ENCODE peak calls at places on chromosome 11, in seven cellular contexts. One of them, this sample, is unnamed.

GRCh38 chr11:16853266-16853665 is 114.8 kb downstream of the C11orf58 start:
- DNase-seq in GM23248: no peak
- DNase-seq in brain microvascular endothelial cell: no peak
- DNase-seq in activated naive CD4-positive, alpha-beta T cell: no peak
- DNase-seq in stimulated activated CD8-positive, alpha-beta memory T cell treated with anti-CD3 and anti-CD28 coated beads, Interleukin-2, amount 100 ng/mL, for 48 hours: no peak
- DNase-seq in effector CD4-positive, alpha-beta T cell: no peak
- DNase-seq in DND-41: no peak
- DNase-seq in this sample: no peak

GRCh38 chr11:104967493-104968364 is 645 bp downstream of the CASP4 start:
- DNase-seq in DND-41: no peak
- DNase-seq in activated naive CD4-positive, alpha-beta T cell: no peak
- DNase-seq in brain microvascular endothelial cell: no peak
- DNase-seq in effector CD4-positive, alpha-beta T cell: no peak
- DNase-seq in GM23248: peak; percentile 33
- DNase-seq in stimulated activated CD8-positive, alpha-beta memory T cell treated with anti-CD3 and anti-CD28 coated beads, Interleukin-2, amount 100 ng/mL, for 48 hours: no peak
- DNase-seq in this sample: no peak

GRCh38 chr11:113447621-113448310 is 27.4 kb downstream of the DRD2 start:
- DNase-seq in GM23248: peak; percentile 75
- DNase-seq in activated naive CD4-positive, alpha-beta T cell: no peak
- DNase-seq in effector CD4-positive, alpha-beta T cell: no peak
- DNase-seq in brain microvascular endothelial cell: peak; percentile 65
- DNase-seq in stimulated activated CD8-positive, alpha-beta memory T cell treated with anti-CD3 and anti-CD28 coated beads, Interleukin-2, amount 100 ng/mL, for 48 hours: no peak
- DNase-seq in DND-41: no peak
- DNase-seq in this sample: no peak

GRCh38 chr11:60594998-60595637 is 79.9 kb downstream of the MS4A13 start:
- DNase-seq in stimulated activated CD8-positive, alpha-beta memory T cell treated with anti-CD3 and anti-CD28 coated beads, Interleukin-2, amount 100 ng/mL, for 48 hours: no peak
- DNase-seq in GM23248: no peak
- DNase-seq in DND-41: no peak
- DNase-seq in brain microvascular endothelial cell: no peak
- DNase-seq in activated naive CD4-positive, alpha-beta T cell: no peak
- DNase-seq in effector CD4-positive, alpha-beta T cell: no peak
- DNase-seq in this sample: no peak

GRCh38 chr11:19832166-19832750 is 119.6 kb downstream of the NAV2 start:
- DNase-seq in GM23248: no peak
- DNase-seq in stimulated activated CD8-positive, alpha-beta memory T cell treated with anti-CD3 and anti-CD28 coated beads, Interleukin-2, amount 100 ng/mL, for 48 hours: no peak
- DNase-seq in brain microvascular endothelial cell: no peak
- DNase-seq in activated naive CD4-positive, alpha-beta T cell: no peak
- DNase-seq in effector CD4-positive, alpha-beta T cell: no peak
- DNase-seq in DND-41: no peak
- DNase-seq in this sample: no peak

GRCh38 chr11:110130642-110131238 is 37.5 kb downstream of the ZC3H12C start:
- DNase-seq in effector CD4-positive, alpha-beta T cell: no peak
- DNase-seq in GM23248: no peak
- DNase-seq in brain microvascular endothelial cell: no peak
- DNase-seq in activated naive CD4-positive, alpha-beta T cell: no peak
- DNase-seq in DND-41: no peak
- DNase-seq in stimulated activated CD8-positive, alpha-beta memory T cell treated with anti-CD3 and anti-CD28 coated beads, Interleukin-2, amount 100 ng/mL, for 48 hours: no peak
- DNase-seq in this sample: no peak

GRCh38 chr11:2419638-2420501 is 19.3 kb downstream of the TSSC4 start:
- DNase-seq in brain microvascular endothelial cell: peak; percentile 48
- DNase-seq in activated naive CD4-positive, alpha-beta T cell: no peak
- DNase-seq in GM23248: peak; percentile 89
- DNase-seq in DND-41: peak; percentile 47
- DNase-seq in effector CD4-positive, alpha-beta T cell: peak; percentile 47
- DNase-seq in stimulated activated CD8-positive, alpha-beta memory T cell treated with anti-CD3 and anti-CD28 coated beads, Interleukin-2, amount 100 ng/mL, for 48 hours: peak; percentile 61
- DNase-seq in this sample: peak; percentile 45

GRCh38 chr11:15906481-15907035 is 449.8 kb downstream of the SOX6 start:
- DNase-seq in activated naive CD4-positive, alpha-beta T cell: no peak
- DNase-seq in effector CD4-positive, alpha-beta T cell: no peak
- DNase-seq in stimulated activated CD8-positive, alpha-beta memory T cell treated with anti-CD3 and anti-CD28 coated beads, Interleukin-2, amount 100 ng/mL, for 48 hours: no peak
- DNase-seq in GM23248: no peak
- DNase-seq in DND-41: no peak
- DNase-seq in brain microvascular endothelial cell: no peak
- DNase-seq in this sample: no peak

GRCh38 chr11:67302571-67303131 is 679 bp upstream of the SSH3 start:
- DNase-seq in effector CD4-positive, alpha-beta T cell: no peak
- DNase-seq in GM23248: peak; percentile 37
- DNase-seq in brain microvascular endothelial cell: peak; percentile 17
- DNase-seq in activated naive CD4-positive, alpha-beta T cell: no peak
- DNase-seq in DND-41: no peak
- DNase-seq in stimulated activated CD8-positive, alpha-beta memory T cell treated with anti-CD3 and anti-CD28 coated beads, Interleukin-2, amount 100 ng/mL, for 48 hours: no peak
- DNase-seq in this sample: no peak

GRCh38 chr11:86442420-86442819 is 67.7 kb downstream of the CCDC81 start:
- DNase-seq in GM23248: peak; percentile 10
- DNase-seq in stimulated activated CD8-positive, alpha-beta memory T cell treated with anti-CD3 and anti-CD28 coated beads, Interleukin-2, amount 100 ng/mL, for 48 hours: no peak
- DNase-seq in DND-41: no peak
- DNase-seq in activated naive CD4-positive, alpha-beta T cell: no peak
- DNase-seq in effector CD4-positive, alpha-beta T cell: no peak
- DNase-seq in brain microvascular endothelial cell: no peak
- DNase-seq in this sample: no peak

GRCh38 chr11:103700605-103701004 is 335.8 kb upstream of the DDI1 start:
- DNase-seq in stimulated activated CD8-positive, alpha-beta memory T cell treated with anti-CD3 and anti-CD28 coated beads, Interleukin-2, amount 100 ng/mL, for 48 hours: no peak
- DNase-seq in effector CD4-positive, alpha-beta T cell: no peak
- DNase-seq in brain microvascular endothelial cell: peak; percentile 63
- DNase-seq in GM23248: peak; percentile 95
- DNase-seq in DND-41: no peak
- DNase-seq in activated naive CD4-positive, alpha-beta T cell: no peak
- DNase-seq in this sample: no peak

GRCh38 chr11:118956094-118956846 is at the start of gene UPK2:
- DNase-seq in stimulated activated CD8-positive, alpha-beta memory T cell treated with anti-CD3 and anti-CD28 coated beads, Interleukin-2, amount 100 ng/mL, for 48 hours: peak; percentile 88
- DNase-seq in activated naive CD4-positive, alpha-beta T cell: peak; percentile 74
- DNase-seq in GM23248: peak; percentile 90
- DNase-seq in effector CD4-positive, alpha-beta T cell: peak; percentile 90
- DNase-seq in DND-41: peak; percentile 88
- DNase-seq in brain microvascular endothelial cell: peak; percentile 69
- DNase-seq in this sample: peak; percentile 30

GRCh38 chr11:101129203-101129943 is at the start of gene PGR:
- DNase-seq in effector CD4-positive, alpha-beta T cell: no peak
- DNase-seq in DND-41: no peak
- DNase-seq in brain microvascular endothelial cell: no peak
- DNase-seq in activated naive CD4-positive, alpha-beta T cell: no peak
- DNase-seq in stimulated activated CD8-positive, alpha-beta memory T cell treated with anti-CD3 and anti-CD28 coated beads, Interleukin-2, amount 100 ng/mL, for 48 hours: no peak
- DNase-seq in GM23248: peak; percentile 8
- DNase-seq in this sample: no peak

GRCh38 chr11:20162340-20162739 is 2.1 kb upstream of the DBX1 start:
- DNase-seq in DND-41: no peak
- DNase-seq in GM23248: no peak
- DNase-seq in stimulated activated CD8-positive, alpha-beta memory T cell treated with anti-CD3 and anti-CD28 coated beads, Interleukin-2, amount 100 ng/mL, for 48 hours: no peak
- DNase-seq in brain microvascular endothelial cell: no peak
- DNase-seq in activated naive CD4-positive, alpha-beta T cell: no peak
- DNase-seq in effector CD4-positive, alpha-beta T cell: no peak
- DNase-seq in this sample: no peak